ENCODE peak calls at places on chromosome 1, in six cellular contexts. R is MV-4-11; P is activated CD4-positive, CD25-positive, alpha-beta regulatory T cell; G is MCF 10A; M is effector CD4-positive, alpha-beta T cell; C is C1 segment of cervical spinal cord. Q is an unnamed sample.

GRCh38 chr1:54542962-54543539 is 5.0 kb upstream of the ACOT11 start:
- DNase-seq in R (peak; percentile 78), P (no peak), G (no peak), M (no peak), C (peak; percentile 17), Q (no peak)

GRCh38 chr1:231826566-231826965 is 200.0 kb downstream of the DISC1 start:
- DNase-seq in R (no peak), P (no peak), G (no peak), M (no peak), C (no peak), Q (no peak)

GRCh38 chr1:50348449-50349241 is 74.6 kb downstream of the DMRTA2 start:
- DNase-seq in R (peak; percentile 34), P (no peak), G (peak; percentile 86), M (peak; percentile 23), C (peak; percentile 9), Q (peak; percentile 59)

GRCh38 chr1:28313710-28314510 is 14.9 kb upstream of the MED18 start:
- DNase-seq in R (no peak), P (no peak), G (peak; percentile 87), M (no peak), C (no peak), Q (peak; percentile 77)

GRCh38 chr1:248825136-248825535 is 579 bp downstream of the SH3BP5L start:
- DNase-seq in R (no peak), P (no peak), G (no peak), M (no peak), C (no peak), Q (no peak)

GRCh38 chr1:58047265-58047858 is 499.2 kb downstream of the OMA1 start:
- DNase-seq in R (no peak), P (no peak), G (peak; percentile 35), M (no peak), C (no peak), Q (no peak)

GRCh38 chr1:172146149-172146850 is 274.2 kb upstream of the C1orf105 start:
- DNase-seq in R (no peak), P (no peak), G (peak; percentile 16), M (no peak), C (no peak), Q (peak; percentile 78)

GRCh38 chr1:2270260-2271100 is 42.4 kb downstream of the SKI start:
- DNase-seq in R (no peak), P (no peak), G (no peak), M (no peak), C (no peak), Q (no peak)

GRCh38 chr1:17184161-17184665 is 20.7 kb upstream of the PADI1 start:
- DNase-seq in R (no peak), P (no peak), G (no peak), M (no peak), C (no peak), Q (no peak)

GRCh38 chr1:160251687-160252526 is 10.4 kb downstream of the DCAF8 start:
- DNase-seq in R (peak; percentile 70), P (peak; percentile 29), G (peak; percentile 87), M (peak; percentile 55), C (peak; percentile 91), Q (peak; percentile 50)

Q was measured in mammary epithelial cell.